ENCODE peak calls at places on chromosomes 13 and 19, in four cellular contexts. T is CD4-positive, CD25-positive, alpha-beta regulatory T cell; Q is IMR-90; U is CD8-positive, alpha-beta memory T cell. A is an unnamed sample. For H3K4me1, the result is how much of the 10 kb centered on the place peaks cover.

GRCh38 chr19:47019431-47020041 is at the start of gene NPAS1:
- DNase-seq in T (no peak), Q (no peak), U (no peak), A (peak)

GRCh38 chr13:64078025-64078424 is 2662.4 kb upstream of the PCDH20 start:
- DNase-seq in T (no peak), Q (no peak), U (no peak), A (no peak)

GRCh38 chr19:38842439-38843174 is 7.2 kb downstream of the HNRNPL start:
- DNase-seq in T (peak), Q (no peak), U (peak), A (no peak)

GRCh38 chr19:18657590-18658365 is 20.9 kb downstream of the KLHL26 start:
- DNase-seq in T (no peak), Q (peak), U (no peak), A (no peak)

GRCh38 chr13:23268441-23268840 is 87.7 kb downstream of the SGCG start:
- DNase-seq in T (no peak), Q (no peak), U (no peak), A (no peak)

GRCh38 chr13:77554079-77554478 is 18.6 kb downstream of the SCEL start:
- DNase-seq in T (no peak), Q (no peak), U (no peak), A (no peak)

GRCh38 chr19:18415177-18415867 is 3.9 kb upstream of the SSBP4 start:
- DNase-seq in T (no peak), Q (peak), U (no peak), A (peak)

GRCh38 chr19:2984196-2984490 is 6.8 kb downstream of the TLE6 start:
- DNase-seq in T (no peak), Q (no peak), U (no peak), A (no peak)

GRCh38 chr19:39053276-39054090 is 21.1 kb upstream of the FBXO27 start:
- DNase-seq in T (no peak), Q (no peak), U (no peak), A (no peak)

GRCh38 chr19:55472463-55472862 is 4.0 kb upstream of the ZNF628 start:
- DNase-seq in T (no peak), Q (peak), U (no peak), A (no peak)

GRCh38 chr13:112897603-112897955 is 71.4 kb upstream of the MCF2L start:
- DNase-seq in T (no peak), Q (no peak), U (no peak), A (no peak)

GRCh38 chr13:42685762-42686560 is 95.4 kb upstream of the FAM216B start:
- DNase-seq in T (no peak), Q (no peak), U (no peak), A (no peak)

GRCh38 chr13:34216251-34216650 is 398.3 kb downstream of the RFC3 start:
- DNase-seq in T (no peak), Q (no peak), U (no peak), A (peak)

GRCh38 chr13:112083971-112084370 is 17.0 kb downstream of the SOX1 start:
- DNase-seq in T (no peak), Q (no peak), U (no peak), A (no peak)

GRCh38 chr13:32033744-32034143 is 2.2 kb downstream of the FRY start:
- DNase-seq in T (no peak), Q (peak), U (no peak), A (peak)

GRCh38 chr19:39032164-39032918 is at the start of gene FBXO27:
- DNase-seq in T (no peak), Q (no peak), U (no peak), A (peak)

GRCh38 chr13:33787051-33787591 is 30.8 kb upstream of the RFC3 start:
- DNase-seq in T (no peak), Q (no peak), U (no peak), A (peak)

GRCh38 chr19:13770013-13770635 is 4.1 kb upstream of the C19orf53 start:
- DNase-seq in T (no peak), Q (no peak), U (no peak), A (no peak)

GRCh38 chr13:64855506-64855905 is 2374.6 kb downstream of the PCDH9 start:
- DNase-seq in T (no peak), Q (peak), U (no peak), A (peak)

GRCh38 chr13:61277088-61277487 is 138.6 kb downstream of the PCDH20 start:
- DNase-seq in T (no peak), Q (no peak), U (no peak), A (no peak)

GRCh38 chr13:33577037-33577436 is 240.9 kb upstream of the RFC3 start:
- DNase-seq in T (no peak), Q (peak), U (no peak), A (peak)

GRCh38 chr13:100290165-100290801 is 201.4 kb downstream of the PCCA start:
- DNase-seq in T (no peak), Q (peak), U (no peak), A (peak)

GRCh38 chr19:18607222-18608101 is 863 bp upstream of the CRLF1 start:
- DNase-seq in T (no peak), Q (no peak), U (no peak), A (peak)

GRCh38 chr19:55118401-55118991 is 1.1 kb upstream of the PPP1R12C start:
- DNase-seq in T (no peak), Q (no peak), U (no peak), A (no peak)

GRCh38 chr19:322616-323015 is 22.0 kb downstream of the MIER2 start:
- DNase-seq in T (no peak), Q (no peak), U (no peak), A (no peak)

GRCh38 chr13:21683034-21683733 is 12.3 kb downstream of the FGF9 start:
- DNase-seq in T (no peak), Q (peak), U (no peak), A (peak)

GRCh38 chr19:15201374-15202023 is 704 bp upstream of the NOTCH3 start:
- DNase-seq in T (no peak), Q (no peak), U (no peak), A (no peak)

GRCh38 chr13:114279770-114280169 is 1.6 kb upstream of the UPF3A start:
- DNase-seq in T (no peak), Q (no peak), U (no peak), A (no peak)

GRCh38 chr13:27118428-27119054 is 53.1 kb downstream of the USP12 start:
- DNase-seq in T (no peak), Q (no peak), U (no peak), A (no peak)

GRCh38 chr19:51016798-51017683 is 2.5 kb downstream of the KLK10 start:
- DNase-seq in T (no peak), Q (peak), U (peak), A (peak)

GRCh38 chr19:3249408-3249807 is 24.9 kb downstream of the CELF5 start:
- DNase-seq in T (no peak), Q (no peak), U (no peak), A (no peak)

GRCh38 chr13:34730966-34731365 is 211.1 kb upstream of the NBEA start:
- DNase-seq in T (no peak), Q (no peak), U (no peak), A (no peak)

GRCh38 chr13:29740961-29741360 is 109.5 kb downstream of the UBL3 start:
- DNase-seq in T (no peak), Q (no peak), U (no peak), A (no peak)

GRCh38 chr13:89925107-89925506 is 1422.4 kb upstream of the MIR17HG start:
- DNase-seq in T (no peak), Q (peak), U (no peak), A (no peak)

GRCh38 chr13:105165449-105166125 is 1369.9 kb downstream of the EFNB2 start:
- DNase-seq in T (no peak), Q (no peak), U (no peak), A (no peak)

GRCh38 chr13:32426191-32426980 is 1.5 kb downstream of the N4BP2L1 start:
- DNase-seq in T (peak), Q (no peak), U (peak), A (no peak)

GRCh38 chr19:788821-789472 is 8.3 kb upstream of the PTBP1 start:
- DNase-seq in T (no peak), Q (no peak), U (no peak), A (peak)

GRCh38 chr19:16601378-16602052 is 26.5 kb downstream of the MED26 start:
- DNase-seq in T (no peak), Q (no peak), U (no peak), A (no peak)

GRCh38 chr19:16603090-16603489 is 24.9 kb downstream of the MED26 start:
- DNase-seq in T (no peak), Q (no peak), U (no peak), A (no peak)

GRCh38 chr19:16605115-16605514 is 22.9 kb downstream of the MED26 start:
- DNase-seq in T (no peak), Q (no peak), U (no peak), A (no peak)

GRCh38 chr19:16605552-16605951 is 22.5 kb downstream of the MED26 start:
- DNase-seq in T (no peak), Q (no peak), U (no peak), A (no peak)

DNA sequence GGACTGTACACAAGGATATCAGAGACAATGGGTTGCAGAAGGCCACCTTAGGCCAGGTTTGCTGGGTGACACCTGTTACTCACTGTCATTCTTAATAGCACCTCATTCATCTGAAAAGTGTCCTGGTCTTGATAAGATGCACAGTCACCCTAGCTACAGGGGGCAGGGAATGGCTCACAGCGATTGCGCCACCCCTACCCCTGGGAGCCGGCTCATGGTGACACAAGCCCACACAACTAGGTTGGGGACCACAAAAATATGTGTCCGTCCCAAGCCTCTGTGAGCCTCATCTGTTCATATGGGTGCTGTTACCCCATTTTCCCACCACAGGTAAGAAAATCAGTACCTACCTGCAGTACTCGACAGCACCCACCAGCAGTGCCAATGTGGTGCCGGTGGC is 23.4 kb downstream of the MED26 start:
- DNase-seq in T (no peak), Q (no peak), U (no peak), A (no peak)
- H3K4me1 ChIP-seq in T (under half), Q (under half), U (under half), A (half or more)

GRCh38 chr13:36420437-36420891 is 11.8 kb upstream of the CCNA1 start:
- DNase-seq in T (peak), Q (peak), U (peak), A (peak)
- H3K4me1 ChIP-seq in T (under half), Q (under half), U (under half), A (under half)

GRCh38 chr19:10653482-10653731 is 739 bp upstream of the ILF3 start:
- DNase-seq in T (no peak), Q (no peak), U (no peak), A (no peak)

GRCh38 chr19:10655457-10656312 is 1.5 kb downstream of the ILF3 start:
- DNase-seq in T (no peak), Q (peak), U (no peak), A (peak)

GRCh38 chr19:10653732-10654609 is at the start of gene ILF3:
- DNase-seq in T (peak), Q (peak), U (peak), A (peak)

GRCh38 chr19:10651821-10652220 is 2.3 kb upstream of the ILF3 start:
- DNase-seq in T (no peak), Q (no peak), U (no peak), A (no peak)

DNA sequence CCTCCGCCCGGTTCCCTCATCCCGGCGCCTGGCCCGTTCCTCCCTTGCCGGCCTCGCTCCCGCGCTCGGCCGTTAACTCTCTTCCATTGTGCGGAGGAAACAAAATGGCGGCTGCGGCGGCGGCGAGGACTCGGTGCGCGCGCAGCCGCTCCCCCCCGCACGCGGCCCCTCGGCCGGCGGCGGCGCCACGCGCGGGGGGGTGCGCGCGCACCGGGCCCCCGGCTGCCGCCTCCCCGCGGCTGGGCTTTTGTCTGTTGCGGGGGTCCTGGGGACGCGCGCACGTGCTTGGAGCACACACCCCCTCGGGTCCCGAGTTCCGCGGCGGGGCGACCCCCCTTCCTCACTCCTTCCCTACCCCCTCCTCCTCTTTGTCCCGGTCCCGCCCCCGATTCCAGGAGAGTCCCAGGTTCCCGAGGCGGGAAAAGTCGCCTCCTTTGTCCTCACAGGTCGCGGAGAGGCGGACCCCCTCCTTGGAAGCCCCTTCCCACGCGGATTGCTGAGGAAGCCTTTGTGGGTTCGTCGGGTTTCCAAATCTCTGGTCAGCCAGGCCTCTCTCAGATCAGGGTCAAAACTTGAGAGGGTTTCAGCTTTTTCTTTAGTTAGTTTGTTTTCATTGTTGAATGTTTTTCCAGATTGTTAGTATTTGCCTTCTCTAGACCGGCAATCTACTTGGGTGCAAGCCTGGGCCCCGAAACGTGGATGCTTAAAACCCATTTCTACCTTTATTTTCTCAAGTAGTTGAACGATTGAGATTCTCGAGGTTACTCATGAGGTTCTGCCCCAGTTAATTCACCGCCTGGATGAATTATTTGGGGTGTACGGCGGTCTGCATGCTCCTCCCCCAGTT is 687 bp downstream of the ILF3 start:
- DNase-seq in T (peak), Q (no peak), U (peak), A (peak)
- H3K4me1 ChIP-seq in T (half or more), Q (under half), U (half or more), A (under half)

GRCh38 chr19:41896581-41896942 is 13.6 kb downstream of the ARHGEF1 start:
- DNase-seq in T (no peak), Q (no peak), U (no peak), A (no peak)
- H3K4me1 ChIP-seq in T (half or more), Q (under half), U (half or more), A (under half)

GRCh38 chr19:31317098-31317497 is 32.1 kb downstream of the TSHZ3 start:
- DNase-seq in T (no peak), Q (no peak), U (no peak), A (no peak)

GRCh38 chr19:31314849-31315620 is 34.2 kb downstream of the TSHZ3 start:
- DNase-seq in T (no peak), Q (no peak), U (no peak), A (no peak)

GRCh38 chr19:31316201-31316951 is 32.9 kb downstream of the TSHZ3 start:
- DNase-seq in T (no peak), Q (peak), U (no peak), A (peak)

GRCh38 chr19:31314156-31314555 is 35.1 kb downstream of the TSHZ3 start:
- DNase-seq in T (no peak), Q (no peak), U (no peak), A (no peak)

DNA sequence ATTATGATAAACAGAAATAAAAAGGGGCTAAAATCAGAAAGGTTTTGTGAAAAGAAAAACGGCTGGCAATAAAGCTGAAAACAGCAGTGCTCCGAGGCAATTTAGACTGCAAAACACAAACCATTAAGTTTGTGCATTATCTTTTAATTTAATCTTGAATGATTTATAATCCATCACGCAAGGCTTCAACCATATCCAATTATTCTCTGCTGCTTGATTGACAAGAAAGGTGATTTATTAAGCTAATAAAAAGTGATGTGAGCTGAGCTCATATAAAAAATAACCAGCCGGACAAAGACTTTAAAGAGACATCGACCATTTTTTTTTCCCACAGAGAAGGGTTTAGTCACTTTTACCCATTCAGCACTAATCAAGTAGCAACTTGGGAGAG is 33.6 kb downstream of the TSHZ3 start:
- DNase-seq in T (no peak), Q (no peak), U (no peak), A (no peak)
- H3K4me1 ChIP-seq in T (under half), Q (under half), U (under half), A (under half)

DNA sequence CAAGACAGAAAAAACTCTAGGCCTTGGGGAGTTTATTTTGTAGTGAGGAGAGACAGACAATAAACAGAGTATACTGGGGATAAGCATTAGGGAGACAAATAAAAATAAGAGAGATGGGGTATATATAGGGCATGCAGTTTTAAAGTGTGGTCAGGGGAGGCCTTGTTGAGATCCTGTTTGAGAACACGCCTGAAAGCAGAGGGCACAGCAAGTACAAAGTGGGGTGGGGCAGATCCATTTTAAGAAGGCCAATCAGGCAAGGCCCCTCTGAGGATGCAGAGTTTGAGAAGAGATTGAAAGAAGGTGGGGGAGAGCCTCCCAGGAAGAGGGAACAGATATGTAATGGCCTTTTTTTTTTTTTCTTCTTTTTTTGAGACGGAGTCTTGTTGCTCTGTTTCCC is 2.1 kb downstream of the PPP2R1A start:
- DNase-seq in T (no peak), Q (no peak), U (no peak), A (peak)
- H3K4me1 ChIP-seq in T (under half), Q (under half), U (half or more), A (under half)

GRCh38 chr19:49893135-49893534 is 3.6 kb downstream of the IL4I1 start:
- DNase-seq in T (no peak), Q (no peak), U (no peak), A (no peak)

GRCh38 chr19:49894011-49894664 is 2.5 kb downstream of the IL4I1 start:
- DNase-seq in T (no peak), Q (no peak), U (no peak), A (no peak)

GRCh38 chr19:49895566-49896297 is 955 bp downstream of the IL4I1 start:
- DNase-seq in T (no peak), Q (no peak), U (no peak), A (no peak)

GRCh38 chr19:49896863-49897621 is at the start of gene IL4I1:
- DNase-seq in T (peak), Q (peak), U (peak), A (no peak)

GRCh38 chr19:49894879-49895565 is 1.7 kb downstream of the IL4I1 start:
- DNase-seq in T (no peak), Q (no peak), U (peak), A (no peak)
- H3K4me1 ChIP-seq in T (under half), Q (under half), U (under half), A (under half)

GRCh38 chr13:107790360-107790759 is 425.0 kb downstream of the LIG4 start:
- DNase-seq in T (no peak), Q (no peak), U (no peak), A (no peak)

DNA sequence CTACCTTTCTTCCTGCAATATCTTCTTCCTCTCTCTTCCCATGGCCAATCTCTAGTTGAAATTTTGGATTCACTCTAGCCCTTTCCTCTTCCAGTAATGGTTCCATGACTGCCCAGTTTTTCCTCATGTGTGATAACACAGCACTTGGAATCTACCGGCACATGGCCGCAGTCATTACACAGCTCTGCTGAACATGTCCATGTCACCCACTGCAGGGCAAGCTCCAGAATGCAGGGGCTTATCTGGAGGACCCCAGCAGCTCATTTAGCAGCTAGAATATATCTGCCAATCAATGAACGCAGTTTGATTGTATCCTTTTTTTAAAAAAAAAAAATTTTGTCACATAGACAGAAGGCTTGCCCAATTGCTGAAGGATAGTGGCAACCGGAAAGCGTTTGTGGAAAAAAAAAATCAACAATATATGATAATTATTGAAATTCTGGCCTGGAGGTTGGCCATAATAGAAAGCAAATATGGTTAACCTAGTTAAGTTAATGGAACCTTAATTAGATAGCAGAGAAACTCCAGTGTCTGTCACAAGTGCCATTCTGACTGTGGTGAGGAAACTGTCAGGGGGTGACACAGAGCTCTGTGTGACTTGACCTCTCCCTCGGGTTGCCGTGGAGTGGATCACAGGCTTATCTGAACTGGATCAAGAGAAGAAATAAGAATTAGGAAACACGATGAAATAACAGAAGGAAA is 426.7 kb downstream of the LIG4 start:
- DNase-seq in T (no peak), Q (no peak), U (no peak), A (no peak)
- H3K4me1 ChIP-seq in T (under half), Q (under half), U (under half), A (under half)